ENCODE peak calls at places on chromosomes 12 and 14, in nine cellular contexts. E is stimulated activated CD4-positive, alpha-beta T cell treated with anti-CD3 and anti-CD28 coated beads, Interleukin-1b, Interleukin-23, amount 100 ng/mL, for 4 hours; O is DMS153; R is activated CD8-positive, alpha-beta memory T cell treated with anti-CD3 and anti-CD28 coated beads for 48 hours; T is brain microvascular endothelial cell; I is kidney tubule cell; M is AG10803; Z is BJ; H is activated T-cell treated with anti-CD3 and anti-CD28 coated beads for 1 hour. U is an unnamed sample.

GRCh38 chr14:67418368-67419174 is 6.6 kb upstream of the PLEK2 start:
- DNase-seq in E (no peak), O (no peak), R (no peak), T (no peak), I (peak), M (no peak), Z (no peak), H (no peak), U (peak)

GRCh38 chr12:9133243-9133938 is 17.7 kb upstream of the A2M start:
- DNase-seq in E (no peak), O (no peak), R (no peak), T (no peak), I (no peak), M (no peak), Z (no peak), H (no peak), U (no peak)

GRCh38 chr12:106140223-106140986 is 1.7 kb upstream of the NUAK1 start:
- DNase-seq in E (no peak), O (no peak), R (no peak), T (no peak), I (peak), M (no peak), Z (no peak), H (no peak), U (no peak)

GRCh38 chr12:5318874-5319273 is 113.0 kb upstream of the NTF3 start:
- DNase-seq in E (no peak), O (no peak), R (no peak), T (peak), I (peak), M (peak), Z (peak), H (no peak), U (no peak)

GRCh38 chr14:33799705-33800269 is 151.1 kb downstream of the EGLN3 start:
- DNase-seq in E (no peak), O (no peak), R (no peak), T (no peak), I (peak), M (peak), Z (no peak), H (no peak), U (no peak)

GRCh38 chr14:99775351-99775750 is 17.9 kb upstream of the EML1 start:
- DNase-seq in E (no peak), O (no peak), R (no peak), T (no peak), I (no peak), M (no peak), Z (no peak), H (no peak), U (no peak)

GRCh38 chr12:109489955-109490565 is 12.6 kb downstream of the UBE3B start:
- DNase-seq in E (no peak), O (no peak), R (no peak), T (no peak), I (no peak), M (no peak), Z (no peak), H (no peak), U (no peak)

GRCh38 chr12:53200107-53200457 is 7.0 kb downstream of the ITGB7 start:
- DNase-seq in E (no peak), O (no peak), R (no peak), T (no peak), I (no peak), M (no peak), Z (no peak), H (no peak), U (no peak)

GRCh38 chr14:84789012-84789411 is 740.9 kb upstream of the FLRT2 start:
- DNase-seq in E (no peak), O (no peak), R (no peak), T (no peak), I (no peak), M (no peak), Z (no peak), H (no peak), U (no peak)

GRCh38 chr14:36238666-36239363 is 62.3 kb upstream of the PTCSC3 start:
- DNase-seq in E (no peak), O (no peak), R (no peak), T (peak), I (peak), M (peak), Z (peak), H (no peak), U (no peak)

GRCh38 chr12:92145481-92145730 is 240 bp downstream of the BTG1 start:
- DNase-seq in E (no peak), O (no peak), R (peak), T (no peak), I (no peak), M (no peak), Z (no peak), H (no peak), U (no peak)

GRCh38 chr14:90518941-90519256 is 122.1 kb downstream of the CALM1 start:
- DNase-seq in E (peak), O (no peak), R (no peak), T (no peak), I (peak), M (peak), Z (no peak), H (peak), U (peak)

GRCh38 chr14:92937229-92937937 is 14.4 kb downstream of the CHGA start:
- DNase-seq in E (no peak), O (peak), R (no peak), T (no peak), I (peak), M (no peak), Z (no peak), H (no peak), U (no peak)

GRCh38 chr12:91316161-91316759 is 133.6 kb upstream of the DCN start:
- DNase-seq in E (no peak), O (no peak), R (no peak), T (no peak), I (no peak), M (peak), Z (no peak), H (no peak), U (no peak)

GRCh38 chr12:53288322-53288721 is 7.0 kb upstream of the PFDN5 start:
- DNase-seq in E (no peak), O (no peak), R (no peak), T (no peak), I (no peak), M (no peak), Z (no peak), H (no peak), U (no peak)

U was measured in HT-29.